ENCODE peak calls at places on chromosomes 2 and 18, in six cellular contexts. One of them, this sample, is unnamed.

GRCh38 chr2:240911641-240912265 is 5.6 kb downstream of the CROCC2 start:
- DNase-seq in endodermal cell: no peak
- DNase-seq in stomach: no peak
- DNase-seq in suprapubic skin: no peak
- DNase-seq in left lung: no peak
- DNase-seq in heart left ventricle: no peak
- DNase-seq in this sample: no peak

GRCh38 chr2:30756051-30756719 is 51.1 kb downstream of the CAPN13 start:
- DNase-seq in endodermal cell: no peak
- DNase-seq in stomach: no peak
- DNase-seq in suprapubic skin: no peak
- DNase-seq in left lung: no peak
- DNase-seq in heart left ventricle: no peak
- DNase-seq in this sample: no peak

GRCh38 chr2:195489101-195489500 is 167.9 kb upstream of the SLC39A10 start:
- DNase-seq in endodermal cell: no peak
- DNase-seq in stomach: no peak
- DNase-seq in suprapubic skin: no peak
- DNase-seq in left lung: no peak
- DNase-seq in heart left ventricle: no peak
- DNase-seq in this sample: no peak

GRCh38 chr2:162074937-162075688 is 1.1 kb upstream of the DPP4 start:
- DNase-seq in endodermal cell: peak; percentile 55
- DNase-seq in stomach: no peak
- DNase-seq in suprapubic skin: no peak
- DNase-seq in left lung: no peak
- DNase-seq in heart left ventricle: no peak
- DNase-seq in this sample: no peak

GRCh38 chr2:239225921-239226561 is 174.8 kb downstream of the HDAC4 start:
- DNase-seq in endodermal cell: no peak
- DNase-seq in stomach: peak; percentile 21
- DNase-seq in suprapubic skin: no peak
- DNase-seq in left lung: no peak
- DNase-seq in heart left ventricle: no peak
- DNase-seq in this sample: no peak

GRCh38 chr2:98729652-98730051 is 1.3 kb downstream of the MGAT4A start:
- DNase-seq in endodermal cell: no peak
- DNase-seq in stomach: no peak
- DNase-seq in suprapubic skin: no peak
- DNase-seq in left lung: no peak
- DNase-seq in heart left ventricle: no peak
- DNase-seq in this sample: no peak

GRCh38 chr2:158973511-158973956 is 5.1 kb downstream of the TANC1 start:
- DNase-seq in endodermal cell: no peak
- DNase-seq in stomach: no peak
- DNase-seq in suprapubic skin: no peak
- DNase-seq in left lung: no peak
- DNase-seq in heart left ventricle: no peak
- DNase-seq in this sample: no peak

GRCh38 chr2:205660521-205661124 is 21.7 kb upstream of the NRP2 start:
- DNase-seq in endodermal cell: no peak
- DNase-seq in stomach: no peak
- DNase-seq in suprapubic skin: no peak
- DNase-seq in left lung: no peak
- DNase-seq in heart left ventricle: peak; percentile 30
- DNase-seq in this sample: no peak

DNA sequence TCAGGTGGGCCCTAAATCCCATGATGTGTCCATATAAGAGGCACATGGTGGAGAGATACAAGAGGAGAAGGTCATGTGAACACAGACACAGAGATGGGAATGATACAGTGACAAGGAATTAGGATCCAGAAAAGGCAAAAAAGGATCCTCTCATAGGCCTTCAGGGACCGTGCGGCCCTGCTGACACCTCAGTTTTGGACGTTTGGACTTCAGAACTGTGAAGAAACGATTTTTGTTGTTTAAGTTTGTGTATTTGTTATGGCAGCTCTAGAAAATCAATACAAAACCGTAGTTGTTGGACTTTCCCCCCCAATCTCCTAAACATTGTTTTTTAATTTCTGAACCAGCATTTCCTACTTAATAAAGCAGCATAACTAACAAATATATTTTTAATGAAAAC is 863.4 kb downstream of the MBD2 start:
- DNase-seq in endodermal cell: no peak
- DNase-seq in stomach: no peak
- DNase-seq in suprapubic skin: no peak
- DNase-seq in left lung: no peak
- DNase-seq in heart left ventricle: no peak
- DNase-seq in this sample: no peak
- H3K9me3 ChIP-seq in endodermal cell: no peaks in the 10 kb centered on the region
- H3K9me3 ChIP-seq in stomach: no peaks in the 10 kb centered on the region
- H3K9me3 ChIP-seq in suprapubic skin: no peaks in the 10 kb centered on the region
- H3K9me3 ChIP-seq in left lung: no peaks in the 10 kb centered on the region
- H3K9me3 ChIP-seq in heart left ventricle: no peaks in the 10 kb centered on the region
- H3K9me3 ChIP-seq in this sample: no peaks in the 10 kb centered on the region

DNA sequence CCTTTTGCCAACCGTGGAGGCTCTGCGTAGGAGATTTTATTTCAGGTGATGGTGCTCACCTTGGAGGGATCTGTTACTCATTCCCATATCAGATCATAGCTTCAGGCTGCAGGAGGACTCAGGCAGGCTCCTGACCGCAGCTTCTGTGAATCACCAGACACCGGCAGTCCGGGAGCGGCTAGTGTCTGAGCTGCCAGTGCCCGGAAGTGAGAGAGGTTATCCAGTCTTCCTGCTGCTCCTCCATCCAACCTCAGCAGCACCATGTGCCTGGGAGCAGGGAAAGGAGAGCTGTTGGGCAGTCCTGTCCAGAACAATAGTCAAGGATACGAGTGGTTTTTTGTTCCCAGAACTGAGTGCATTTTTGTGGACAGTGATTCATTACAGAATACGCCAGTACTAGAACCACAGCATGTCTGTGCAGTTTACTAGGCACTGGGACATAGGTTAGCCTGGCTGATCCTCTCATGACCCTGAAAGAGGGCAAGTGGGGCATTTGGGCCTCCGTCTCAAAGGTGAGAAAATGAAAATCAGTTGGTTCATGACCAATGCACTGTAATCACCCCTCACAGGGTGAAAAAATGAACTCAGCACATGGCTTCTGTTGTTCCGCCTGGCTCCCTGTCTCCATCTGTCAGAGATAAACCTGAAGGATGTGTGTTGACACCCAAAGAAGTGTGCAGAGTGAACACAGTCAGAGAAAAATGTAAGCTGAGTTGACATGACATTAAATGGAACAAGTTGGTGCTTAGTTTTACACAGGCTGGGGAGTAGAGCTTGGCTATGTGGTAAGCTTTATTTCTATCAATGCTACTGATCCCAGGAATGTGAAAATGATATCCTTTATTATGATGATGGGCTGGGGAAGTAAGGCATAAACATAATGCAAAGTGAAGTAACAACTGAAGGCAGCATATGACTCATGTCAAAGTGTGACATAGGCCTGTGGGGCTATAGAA is 12.2 kb downstream of the FHOD3 start:
- DNase-seq in endodermal cell: peak; percentile 42
- DNase-seq in stomach: no peak
- DNase-seq in suprapubic skin: no peak
- DNase-seq in left lung: no peak
- DNase-seq in heart left ventricle: peak; percentile 23
- DNase-seq in this sample: no peak
- H3K4me1 ChIP-seq in endodermal cell: no peaks in the 10 kb centered on the region
- H3K4me1 ChIP-seq in stomach: no peaks in the 10 kb centered on the region
- H3K4me1 ChIP-seq in suprapubic skin: peaks cover 2% of the 10 kb centered on the region
- H3K4me1 ChIP-seq in left lung: no peaks in the 10 kb centered on the region
- H3K4me1 ChIP-seq in heart left ventricle: peaks cover 51% of the 10 kb centered on the region
- H3K4me1 ChIP-seq in this sample: no peaks in the 10 kb centered on the region

GRCh38 chr2:105760191-105760590 is 15.5 kb downstream of the NCK2 start:
- DNase-seq in endodermal cell: peak; percentile 66
- DNase-seq in stomach: no peak
- DNase-seq in suprapubic skin: no peak
- DNase-seq in left lung: no peak
- DNase-seq in heart left ventricle: no peak
- DNase-seq in this sample: no peak

GRCh38 chr2:105763076-105763475 is 18.4 kb downstream of the NCK2 start:
- DNase-seq in endodermal cell: peak; percentile 32
- DNase-seq in stomach: no peak
- DNase-seq in suprapubic skin: no peak
- DNase-seq in left lung: no peak
- DNase-seq in heart left ventricle: no peak
- DNase-seq in this sample: no peak

GRCh38 chr2:105764059-105764458 is 19.3 kb downstream of the NCK2 start:
- DNase-seq in endodermal cell: no peak
- DNase-seq in stomach: no peak
- DNase-seq in suprapubic skin: no peak
- DNase-seq in left lung: no peak
- DNase-seq in heart left ventricle: no peak
- DNase-seq in this sample: no peak

GRCh38 chr2:105760639-105761337 is 16.1 kb downstream of the NCK2 start:
- DNase-seq in endodermal cell: no peak
- DNase-seq in stomach: no peak
- DNase-seq in suprapubic skin: peak; percentile 55
- DNase-seq in left lung: no peak
- DNase-seq in heart left ventricle: no peak
- DNase-seq in this sample: no peak

DNA sequence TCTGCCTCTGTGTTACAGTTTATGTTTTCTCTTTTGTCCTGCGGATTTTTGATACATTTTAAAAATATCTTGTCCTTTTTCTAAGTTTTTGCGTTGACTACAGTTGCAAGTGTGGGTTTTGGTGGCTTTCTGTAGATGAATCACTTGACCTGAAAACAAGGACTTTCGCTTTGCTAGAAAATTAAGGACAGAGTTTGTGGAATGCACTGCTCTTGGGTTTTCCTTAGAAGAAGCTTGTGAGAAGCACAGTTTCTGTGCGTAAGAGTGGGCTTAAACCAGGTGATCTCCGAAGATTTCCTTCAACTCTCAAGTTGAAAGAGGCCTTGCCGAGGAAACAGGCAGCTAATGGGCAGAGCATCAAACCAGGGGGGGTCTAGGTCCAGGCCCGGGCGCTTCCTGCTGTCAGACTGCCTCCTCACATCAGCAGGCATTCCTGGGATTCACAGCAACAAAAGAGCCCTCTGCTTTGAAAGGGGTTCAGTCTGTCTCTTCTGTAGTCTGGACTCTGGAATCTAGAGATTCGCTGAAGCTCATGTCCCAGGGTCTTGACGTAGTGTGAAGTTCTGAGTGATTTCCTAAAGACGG is 17.3 kb downstream of the NCK2 start:
- DNase-seq in endodermal cell: peak; percentile 92
- DNase-seq in stomach: no peak
- DNase-seq in suprapubic skin: no peak
- DNase-seq in left lung: no peak
- DNase-seq in heart left ventricle: no peak
- DNase-seq in this sample: no peak
- H3K4me3 ChIP-seq in endodermal cell: no peak overlapping the region
- H3K4me3 ChIP-seq in stomach: no peak overlapping the region
- H3K4me3 ChIP-seq in suprapubic skin: no peak overlapping the region
- H3K4me3 ChIP-seq in left lung: no peak overlapping the region
- H3K4me3 ChIP-seq in heart left ventricle: no peak overlapping the region
- H3K4me3 ChIP-seq in this sample: no peak overlapping the region

DNA sequence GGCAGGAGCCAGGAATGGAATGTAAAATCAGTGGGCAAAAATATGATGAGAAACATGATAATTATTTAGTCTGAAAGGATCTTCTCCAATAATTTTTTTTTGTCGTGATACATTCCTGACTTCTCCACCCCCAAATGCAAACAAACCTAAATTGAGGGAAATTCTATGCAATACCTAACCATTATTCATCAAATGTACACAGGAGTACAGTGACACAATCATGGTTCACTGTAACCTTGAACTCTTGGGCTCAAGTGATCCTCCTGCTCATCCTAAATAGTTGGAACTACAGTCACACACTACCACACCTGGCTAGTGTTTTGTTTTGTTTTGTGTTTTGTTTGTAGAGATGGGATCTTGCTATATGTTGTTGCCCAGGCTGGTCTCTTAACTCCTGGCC is 46.5 kb downstream of the RAB10 start:
- DNase-seq in endodermal cell: no peak
- DNase-seq in stomach: no peak
- DNase-seq in suprapubic skin: no peak
- DNase-seq in left lung: no peak
- DNase-seq in heart left ventricle: no peak
- DNase-seq in this sample: no peak
- H3K9me3 ChIP-seq in endodermal cell: peaks cover 50% of the 10 kb centered on the region
- H3K9me3 ChIP-seq in stomach: no peaks in the 10 kb centered on the region
- H3K9me3 ChIP-seq in suprapubic skin: no peaks in the 10 kb centered on the region
- H3K9me3 ChIP-seq in left lung: no peaks in the 10 kb centered on the region
- H3K9me3 ChIP-seq in heart left ventricle: peaks cover 17% of the 10 kb centered on the region
- H3K9me3 ChIP-seq in this sample: no peaks in the 10 kb centered on the region

GRCh38 chr18:13225261-13225660 is 6.7 kb downstream of the LDLRAD4 start:
- DNase-seq in endodermal cell: no peak
- DNase-seq in stomach: no peak
- DNase-seq in suprapubic skin: no peak
- DNase-seq in left lung: no peak
- DNase-seq in heart left ventricle: no peak
- DNase-seq in this sample: no peak
- H3K4me1 ChIP-seq in endodermal cell: peaks cover 3% of the 10 kb centered on the region
- H3K4me1 ChIP-seq in stomach: peaks cover 44% of the 10 kb centered on the region
- H3K4me1 ChIP-seq in suprapubic skin: peaks cover 38% of the 10 kb centered on the region
- H3K4me1 ChIP-seq in left lung: peaks cover 18% of the 10 kb centered on the region
- H3K4me1 ChIP-seq in heart left ventricle: peaks cover 68% of the 10 kb centered on the region
- H3K4me1 ChIP-seq in this sample: no peaks in the 10 kb centered on the region

DNA sequence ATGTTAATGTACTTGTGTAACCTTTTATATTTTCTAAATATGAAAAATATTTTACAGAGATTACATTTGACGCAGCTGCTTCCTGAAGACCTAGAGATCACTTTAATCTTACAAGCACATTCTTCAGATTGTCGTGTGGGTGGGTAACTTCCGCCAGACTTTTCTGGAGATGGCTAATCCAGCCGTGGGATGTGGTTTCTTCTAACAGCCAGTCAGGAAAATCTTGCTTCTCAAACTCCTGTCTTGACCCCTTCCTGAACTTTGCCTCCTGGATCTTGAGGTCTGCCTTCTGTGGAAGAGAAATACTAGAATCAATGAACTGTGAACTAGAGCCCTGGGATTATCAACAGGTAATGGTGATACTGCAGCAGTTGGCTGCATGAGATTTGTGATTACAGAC is 401.6 kb upstream of the TNP1 start:
- DNase-seq in endodermal cell: no peak
- DNase-seq in stomach: no peak
- DNase-seq in suprapubic skin: no peak
- DNase-seq in left lung: no peak
- DNase-seq in heart left ventricle: no peak
- DNase-seq in this sample: no peak
- H3K4me3 ChIP-seq in endodermal cell: no peak overlapping the region
- H3K4me3 ChIP-seq in stomach: no peak overlapping the region
- H3K4me3 ChIP-seq in suprapubic skin: no peak overlapping the region
- H3K4me3 ChIP-seq in left lung: no peak overlapping the region
- H3K4me3 ChIP-seq in heart left ventricle: no peak overlapping the region
- H3K4me3 ChIP-seq in this sample: no peak overlapping the region

DNA sequence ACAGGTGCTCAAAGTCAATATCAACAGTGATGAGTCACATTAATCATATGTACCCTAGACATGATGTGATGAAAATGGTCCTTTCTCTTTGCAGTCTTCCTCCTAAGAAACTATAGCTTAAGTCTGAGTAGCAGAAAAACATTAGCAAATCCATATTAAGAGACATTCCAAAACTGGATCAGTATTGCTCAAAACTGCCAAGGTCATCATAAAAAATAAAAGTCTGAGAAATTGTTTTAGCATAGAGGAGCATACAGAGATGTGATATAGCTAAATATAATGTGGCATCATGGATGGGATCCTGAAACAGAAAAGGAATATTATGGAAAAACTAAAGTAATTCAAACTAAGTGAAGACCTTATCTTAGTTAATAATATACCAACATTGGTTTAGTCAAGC is 1316.1 kb downstream of the SUCLG1 start:
- DNase-seq in endodermal cell: no peak
- DNase-seq in stomach: no peak
- DNase-seq in suprapubic skin: no peak
- DNase-seq in left lung: no peak
- DNase-seq in heart left ventricle: no peak
- DNase-seq in this sample: no peak
- H3K9me3 ChIP-seq in endodermal cell: no peaks in the 10 kb centered on the region
- H3K9me3 ChIP-seq in stomach: no peaks in the 10 kb centered on the region
- H3K9me3 ChIP-seq in suprapubic skin: peaks cover 3% of the 10 kb centered on the region
- H3K9me3 ChIP-seq in left lung: no peaks in the 10 kb centered on the region
- H3K9me3 ChIP-seq in heart left ventricle: no peaks in the 10 kb centered on the region
- H3K9me3 ChIP-seq in this sample: no peaks in the 10 kb centered on the region